ENCODE peak calls at places on chromosomes 16 and 17, in seven cellular contexts. One of them, this sample, is unnamed. For H3K4me1, the result is how much of the 10 kb centered on the place peaks cover.

GRCh38 chr16:78988361-78988992 is 612.1 kb downstream of the MAF start:
- DNase-seq in SK-N-SH: no peak
- DNase-seq in endodermal cell: peak
- DNase-seq in CD8-positive, alpha-beta memory T cell: no peak
- DNase-seq in ovary: no peak
- DNase-seq in adrenal gland: no peak
- DNase-seq in aorta: no peak
- DNase-seq in this sample: no peak

GRCh38 chr17:80901319-80901718 is 90.3 kb upstream of the CHMP6 start:
- DNase-seq in ovary: no peak
- DNase-seq in CD8-positive, alpha-beta memory T cell: no peak
- DNase-seq in adrenal gland: no peak
- DNase-seq in endodermal cell: no peak
- DNase-seq in SK-N-SH: no peak
- DNase-seq in aorta: no peak
- DNase-seq in this sample: no peak

GRCh38 chr16:56041556-56042140 is 149.6 kb upstream of the GNAO1 start:
- DNase-seq in adrenal gland: no peak
- DNase-seq in aorta: no peak
- DNase-seq in ovary: no peak
- DNase-seq in SK-N-SH: peak
- DNase-seq in CD8-positive, alpha-beta memory T cell: peak
- DNase-seq in endodermal cell: peak
- DNase-seq in this sample: peak

GRCh38 chr16:58515871-58516767 is 802 bp downstream of the SETD6 start:
- DNase-seq in adrenal gland: no peak
- DNase-seq in aorta: peak
- DNase-seq in ovary: no peak
- DNase-seq in CD8-positive, alpha-beta memory T cell: no peak
- DNase-seq in SK-N-SH: no peak
- DNase-seq in endodermal cell: peak
- DNase-seq in this sample: peak

GRCh38 chr16:1543085-1543896 is 9.8 kb downstream of the TMEM204 start:
- DNase-seq in ovary: no peak
- DNase-seq in SK-N-SH: peak
- DNase-seq in aorta: peak
- DNase-seq in adrenal gland: peak
- DNase-seq in CD8-positive, alpha-beta memory T cell: no peak
- DNase-seq in endodermal cell: peak
- DNase-seq in this sample: peak

GRCh38 chr17:31608659-31609254 is 217.3 kb downstream of the RAB11FIP4 start:
- DNase-seq in ovary: no peak
- DNase-seq in aorta: no peak
- DNase-seq in CD8-positive, alpha-beta memory T cell: no peak
- DNase-seq in SK-N-SH: no peak
- DNase-seq in adrenal gland: no peak
- DNase-seq in endodermal cell: no peak
- DNase-seq in this sample: no peak

GRCh38 chr17:71970312-71970711 is 150.5 kb upstream of the SOX9 start:
- DNase-seq in endodermal cell: no peak
- DNase-seq in SK-N-SH: no peak
- DNase-seq in adrenal gland: no peak
- DNase-seq in ovary: no peak
- DNase-seq in aorta: no peak
- DNase-seq in CD8-positive, alpha-beta memory T cell: no peak
- DNase-seq in this sample: no peak

GRCh38 chr17:13484020-13484419 is 117.7 kb downstream of the HS3ST3A1 start:
- DNase-seq in CD8-positive, alpha-beta memory T cell: no peak
- DNase-seq in endodermal cell: no peak
- DNase-seq in SK-N-SH: no peak
- DNase-seq in aorta: no peak
- DNase-seq in ovary: no peak
- DNase-seq in adrenal gland: no peak
- DNase-seq in this sample: no peak

GRCh38 chr16:47774661-47775060 is 313.5 kb downstream of the PHKB start:
- DNase-seq in adrenal gland: no peak
- DNase-seq in CD8-positive, alpha-beta memory T cell: no peak
- DNase-seq in endodermal cell: peak
- DNase-seq in ovary: no peak
- DNase-seq in SK-N-SH: no peak
- DNase-seq in aorta: no peak
- DNase-seq in this sample: peak

GRCh38 chr17:3828151-3828851 is 17.7 kb downstream of the NCBP3 start:
- DNase-seq in adrenal gland: peak
- DNase-seq in CD8-positive, alpha-beta memory T cell: no peak
- DNase-seq in ovary: no peak
- DNase-seq in aorta: no peak
- DNase-seq in endodermal cell: no peak
- DNase-seq in SK-N-SH: no peak
- DNase-seq in this sample: no peak

GRCh38 chr17:67559381-67559966 is 158.3 kb upstream of the NOL11 start:
- DNase-seq in adrenal gland: peak
- DNase-seq in endodermal cell: peak
- DNase-seq in CD8-positive, alpha-beta memory T cell: no peak
- DNase-seq in ovary: no peak
- DNase-seq in aorta: no peak
- DNase-seq in SK-N-SH: no peak
- DNase-seq in this sample: peak

GRCh38 chr17:73575470-73576235 is 68.6 kb downstream of the SDK2 start:
- DNase-seq in endodermal cell: no peak
- DNase-seq in aorta: no peak
- DNase-seq in ovary: no peak
- DNase-seq in adrenal gland: no peak
- DNase-seq in CD8-positive, alpha-beta memory T cell: no peak
- DNase-seq in SK-N-SH: peak
- DNase-seq in this sample: peak

GRCh38 chr16:81505011-81505660 is 60.5 kb downstream of the CMIP start:
- DNase-seq in adrenal gland: no peak
- DNase-seq in CD8-positive, alpha-beta memory T cell: no peak
- DNase-seq in aorta: peak
- DNase-seq in endodermal cell: no peak
- DNase-seq in ovary: no peak
- DNase-seq in SK-N-SH: peak
- DNase-seq in this sample: no peak

GRCh38 chr16:54066451-54067056 is 220.0 kb downstream of the IRX3 start:
- DNase-seq in aorta: no peak
- DNase-seq in ovary: no peak
- DNase-seq in endodermal cell: no peak
- DNase-seq in adrenal gland: peak
- DNase-seq in SK-N-SH: no peak
- DNase-seq in CD8-positive, alpha-beta memory T cell: no peak
- DNase-seq in this sample: no peak

GRCh38 chr17:8800656-8801055 is 1.5 kb upstream of the MFSD6L start:
- DNase-seq in aorta: no peak
- DNase-seq in ovary: no peak
- DNase-seq in SK-N-SH: no peak
- DNase-seq in endodermal cell: peak
- DNase-seq in adrenal gland: no peak
- DNase-seq in CD8-positive, alpha-beta memory T cell: no peak
- DNase-seq in this sample: no peak

GRCh38 chr17:64780096-64781012 is 118.2 kb upstream of the SMURF2 start:
- DNase-seq in endodermal cell: peak
- DNase-seq in CD8-positive, alpha-beta memory T cell: peak
- DNase-seq in ovary: no peak
- DNase-seq in adrenal gland: peak
- DNase-seq in SK-N-SH: peak
- DNase-seq in aorta: peak
- DNase-seq in this sample: no peak

GRCh38 chr17:38465420-38466345 is 37.4 kb downstream of the ARHGAP23 start:
- DNase-seq in aorta: peak
- DNase-seq in endodermal cell: no peak
- DNase-seq in CD8-positive, alpha-beta memory T cell: no peak
- DNase-seq in adrenal gland: peak
- DNase-seq in ovary: peak
- DNase-seq in SK-N-SH: peak
- DNase-seq in this sample: no peak

GRCh38 chr17:28100936-28101335 is 58.5 kb downstream of the NLK start:
- DNase-seq in ovary: no peak
- DNase-seq in endodermal cell: no peak
- DNase-seq in adrenal gland: no peak
- DNase-seq in aorta: no peak
- DNase-seq in CD8-positive, alpha-beta memory T cell: no peak
- DNase-seq in SK-N-SH: no peak
- DNase-seq in this sample: peak

GRCh38 chr17:58246104-58246740 is 7.8 kb downstream of the LPO start:
- DNase-seq in CD8-positive, alpha-beta memory T cell: no peak
- DNase-seq in aorta: no peak
- DNase-seq in endodermal cell: peak
- DNase-seq in ovary: no peak
- DNase-seq in SK-N-SH: no peak
- DNase-seq in adrenal gland: no peak
- DNase-seq in this sample: no peak

GRCh38 chr16:50802000-50802399 is 60.1 kb downstream of the CYLD start:
- DNase-seq in ovary: no peak
- DNase-seq in SK-N-SH: no peak
- DNase-seq in aorta: no peak
- DNase-seq in endodermal cell: no peak
- DNase-seq in adrenal gland: no peak
- DNase-seq in CD8-positive, alpha-beta memory T cell: no peak
- DNase-seq in this sample: no peak

GRCh38 chr16:87702325-87702811 is 63.4 kb downstream of the KLHDC4 start:
- DNase-seq in CD8-positive, alpha-beta memory T cell: no peak
- DNase-seq in aorta: no peak
- DNase-seq in endodermal cell: peak
- DNase-seq in ovary: no peak
- DNase-seq in adrenal gland: no peak
- DNase-seq in SK-N-SH: peak
- DNase-seq in this sample: peak

GRCh38 chr17:4939554-4939803 is 367 bp downstream of the SLC25A11 start:
- DNase-seq in SK-N-SH: no peak
- DNase-seq in ovary: peak
- DNase-seq in aorta: peak
- DNase-seq in adrenal gland: no peak
- DNase-seq in endodermal cell: no peak
- DNase-seq in CD8-positive, alpha-beta memory T cell: peak
- DNase-seq in this sample: no peak

GRCh38 chr17:4939804-4940624 is at the start of the genes RNF167 and SLC25A11:
- DNase-seq in ovary: peak
- DNase-seq in adrenal gland: peak
- DNase-seq in endodermal cell: peak
- DNase-seq in SK-N-SH: peak
- DNase-seq in aorta: peak
- DNase-seq in CD8-positive, alpha-beta memory T cell: peak
- DNase-seq in this sample: peak

GRCh38 chr17:4941027-4941610 is 1.1 kb downstream of the RNF167 start:
- DNase-seq in adrenal gland: no peak
- DNase-seq in SK-N-SH: no peak
- DNase-seq in endodermal cell: no peak
- DNase-seq in ovary: no peak
- DNase-seq in CD8-positive, alpha-beta memory T cell: no peak
- DNase-seq in aorta: no peak
- DNase-seq in this sample: no peak

GRCh38 chr17:4938670-4939553 is 934 bp downstream of the SLC25A11 start:
- DNase-seq in endodermal cell: no peak
- DNase-seq in adrenal gland: no peak
- DNase-seq in aorta: peak
- DNase-seq in CD8-positive, alpha-beta memory T cell: no peak
- DNase-seq in ovary: no peak
- DNase-seq in SK-N-SH: no peak
- DNase-seq in this sample: no peak

GRCh38 chr17:4940625-4941021 is 555 bp downstream of the RNF167 start:
- DNase-seq in endodermal cell: no peak
- DNase-seq in aorta: no peak
- DNase-seq in ovary: no peak
- DNase-seq in CD8-positive, alpha-beta memory T cell: peak
- DNase-seq in SK-N-SH: no peak
- DNase-seq in adrenal gland: no peak
- DNase-seq in this sample: no peak
- H3K4me1 ChIP-seq in endodermal cell: under half
- H3K4me1 ChIP-seq in aorta: under half
- H3K4me1 ChIP-seq in ovary: under half
- H3K4me1 ChIP-seq in CD8-positive, alpha-beta memory T cell: half or more
- H3K4me1 ChIP-seq in SK-N-SH: under half
- H3K4me1 ChIP-seq in adrenal gland: under half
- H3K4me1 ChIP-seq in this sample: under half

DNA sequence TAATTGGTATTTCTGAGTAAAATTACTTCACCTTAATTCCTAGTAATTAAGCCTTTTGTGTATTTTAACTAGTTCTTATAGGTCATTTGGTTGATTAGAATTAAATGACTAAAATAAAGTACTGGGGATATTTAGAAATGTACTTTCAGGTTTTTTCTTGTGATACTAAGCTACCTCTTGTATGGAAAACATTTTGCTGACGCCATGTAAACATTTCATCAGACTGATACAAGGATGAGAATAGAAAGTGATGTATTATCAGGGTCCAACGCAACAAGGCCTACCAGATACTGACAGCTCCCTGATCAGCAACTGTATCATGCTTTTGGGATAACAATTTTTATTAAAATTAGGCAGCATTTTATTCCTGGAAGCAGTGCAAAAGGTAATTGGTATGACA is 1.7 kb downstream of the SMARCE1 start:
- DNase-seq in ovary: no peak
- DNase-seq in adrenal gland: no peak
- DNase-seq in SK-N-SH: no peak
- DNase-seq in CD8-positive, alpha-beta memory T cell: no peak
- DNase-seq in endodermal cell: no peak
- DNase-seq in aorta: no peak
- DNase-seq in this sample: no peak
- H3K4me1 ChIP-seq in ovary: under half
- H3K4me1 ChIP-seq in adrenal gland: under half
- H3K4me1 ChIP-seq in SK-N-SH: under half
- H3K4me1 ChIP-seq in CD8-positive, alpha-beta memory T cell: under half
- H3K4me1 ChIP-seq in endodermal cell: under half
- H3K4me1 ChIP-seq in aorta: under half
- H3K4me1 ChIP-seq in this sample: under half

DNA sequence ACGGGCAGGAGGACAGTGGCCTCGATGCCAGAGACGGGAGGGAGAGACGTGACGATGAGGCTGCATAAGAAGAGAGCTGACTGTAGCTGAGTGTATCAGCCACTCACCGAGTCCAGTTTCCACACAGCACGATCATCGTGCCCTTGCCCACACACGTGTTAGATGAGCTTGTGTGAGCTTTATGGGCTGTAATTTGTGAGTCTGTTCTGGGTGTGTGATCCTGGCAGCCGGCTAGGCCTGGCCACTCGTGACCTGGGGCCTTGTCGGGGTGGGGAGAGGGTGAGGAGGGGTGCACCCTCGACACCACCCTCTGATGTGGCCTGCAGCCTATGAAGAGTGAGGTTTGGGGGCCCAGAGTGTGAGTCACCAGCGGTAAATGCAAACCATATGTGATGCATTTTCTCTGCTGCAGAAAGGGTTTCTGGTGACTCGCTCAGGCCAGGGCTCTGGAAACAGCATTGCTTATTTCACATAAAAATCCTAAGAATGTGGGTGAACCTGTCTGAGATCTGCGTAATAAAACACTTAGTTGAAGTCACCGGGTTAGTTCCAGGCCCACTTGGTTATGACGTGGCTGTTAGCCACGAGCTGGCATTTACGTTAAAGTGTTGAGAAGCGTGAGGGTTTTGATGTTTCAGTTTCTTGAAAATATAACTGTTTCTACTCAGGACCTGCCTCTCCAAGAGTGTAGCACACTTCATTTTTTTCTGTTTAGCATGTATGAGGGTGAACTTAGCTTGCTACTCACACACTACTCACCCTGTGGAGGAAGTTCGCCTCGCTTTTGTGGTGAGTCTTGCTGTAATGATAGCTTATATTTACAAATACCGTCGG is 4.2 kb downstream of the METRNL start:
- DNase-seq in adrenal gland: no peak
- DNase-seq in aorta: peak
- DNase-seq in SK-N-SH: peak
- DNase-seq in CD8-positive, alpha-beta memory T cell: peak
- DNase-seq in endodermal cell: peak
- DNase-seq in ovary: no peak
- DNase-seq in this sample: no peak
- H3K4me1 ChIP-seq in adrenal gland: under half
- H3K4me1 ChIP-seq in aorta: under half
- H3K4me1 ChIP-seq in SK-N-SH: under half
- H3K4me1 ChIP-seq in CD8-positive, alpha-beta memory T cell: under half
- H3K4me1 ChIP-seq in endodermal cell: under half
- H3K4me1 ChIP-seq in ovary: under half
- H3K4me1 ChIP-seq in this sample: under half

GRCh38 chr17:7047566-7047965 is 3.7 kb upstream of the SLC16A11 start:
- DNase-seq in adrenal gland: no peak
- DNase-seq in CD8-positive, alpha-beta memory T cell: no peak
- DNase-seq in endodermal cell: no peak
- DNase-seq in SK-N-SH: no peak
- DNase-seq in aorta: no peak
- DNase-seq in ovary: no peak
- DNase-seq in this sample: no peak
- H3K4me1 ChIP-seq in adrenal gland: under half
- H3K4me1 ChIP-seq in CD8-positive, alpha-beta memory T cell: under half
- H3K4me1 ChIP-seq in endodermal cell: under half
- H3K4me1 ChIP-seq in SK-N-SH: under half
- H3K4me1 ChIP-seq in aorta: under half
- H3K4me1 ChIP-seq in ovary: under half
- H3K4me1 ChIP-seq in this sample: under half